ENCODE peak calls at places on chromosomes 5 and 9, in five cellular contexts. One of them, this sample, is unnamed.

GRCh38 chr9:92501671-92502393 is 19.5 kb upstream of the ASPN start:
- DNase-seq in mesendoderm: peak; percentile 58
- DNase-seq in mesenchymal stem cell: peak; percentile 27
- DNase-seq in neuronal stem cell: no peak
- DNase-seq in H9: no peak
- DNase-seq in this sample: peak; percentile 95

GRCh38 chr5:124157320-124157719 is 589.1 kb downstream of the ZNF608 start:
- DNase-seq in mesendoderm: no peak
- DNase-seq in mesenchymal stem cell: peak; percentile 34
- DNase-seq in neuronal stem cell: no peak
- DNase-seq in H9: no peak
- DNase-seq in this sample: no peak

GRCh38 chr5:132073231-132074013 is at the start of gene CSF2:
- DNase-seq in mesendoderm: no peak
- DNase-seq in mesenchymal stem cell: peak; percentile 6
- DNase-seq in neuronal stem cell: no peak
- DNase-seq in H9: no peak
- DNase-seq in this sample: no peak

GRCh38 chr9:123364241-123364824 is 8.3 kb downstream of the CRB2 start:
- DNase-seq in mesendoderm: no peak
- DNase-seq in mesenchymal stem cell: peak; percentile 87
- DNase-seq in neuronal stem cell: no peak
- DNase-seq in H9: no peak
- DNase-seq in this sample: no peak

GRCh38 chr5:112738180-112738560 is 485 bp downstream of the APC start:
- DNase-seq in mesendoderm: peak; percentile 57
- DNase-seq in mesenchymal stem cell: peak; percentile 46
- DNase-seq in neuronal stem cell: peak; percentile 18
- DNase-seq in H9: no peak
- DNase-seq in this sample: no peak

GRCh38 chr5:67195406-67196275 is 958 bp downstream of the CD180 start:
- DNase-seq in mesendoderm: no peak
- DNase-seq in mesenchymal stem cell: no peak
- DNase-seq in neuronal stem cell: no peak
- DNase-seq in H9: no peak
- DNase-seq in this sample: no peak

GRCh38 chr5:9348296-9348996 is 197.4 kb downstream of the SEMA5A start:
- DNase-seq in mesendoderm: peak; percentile 18
- DNase-seq in mesenchymal stem cell: peak; percentile 55
- DNase-seq in neuronal stem cell: no peak
- DNase-seq in H9: no peak
- DNase-seq in this sample: peak; percentile 88

GRCh38 chr5:171288066-171288465 is 21.0 kb upstream of the TLX3 start:
- DNase-seq in mesendoderm: no peak
- DNase-seq in mesenchymal stem cell: no peak
- DNase-seq in neuronal stem cell: no peak
- DNase-seq in H9: no peak
- DNase-seq in this sample: no peak

GRCh38 chr9:96508227-96508940 is 58.4 kb downstream of the HABP4 start:
- DNase-seq in mesendoderm: no peak
- DNase-seq in mesenchymal stem cell: no peak
- DNase-seq in neuronal stem cell: no peak
- DNase-seq in H9: no peak
- DNase-seq in this sample: no peak

GRCh38 chr9:7828344-7828743 is 28.8 kb upstream of the DMAC1 start:
- DNase-seq in mesendoderm: no peak
- DNase-seq in mesenchymal stem cell: no peak
- DNase-seq in neuronal stem cell: no peak
- DNase-seq in H9: no peak
- DNase-seq in this sample: no peak

GRCh38 chr5:32325067-32325466 is 12.3 kb upstream of the MTMR12 start:
- DNase-seq in mesendoderm: no peak
- DNase-seq in mesenchymal stem cell: no peak
- DNase-seq in neuronal stem cell: no peak
- DNase-seq in H9: no peak
- DNase-seq in this sample: peak; percentile 86

GRCh38 chr5:136036991-136037705 is 8.4 kb downstream of the TGFBI start:
- DNase-seq in mesendoderm: no peak
- DNase-seq in mesenchymal stem cell: peak; percentile 75
- DNase-seq in neuronal stem cell: no peak
- DNase-seq in H9: no peak
- DNase-seq in this sample: no peak

GRCh38 chr9:122875523-122875922 is 29.6 kb downstream of the RC3H2 start:
- DNase-seq in mesendoderm: no peak
- DNase-seq in mesenchymal stem cell: no peak
- DNase-seq in neuronal stem cell: no peak
- DNase-seq in H9: no peak
- DNase-seq in this sample: no peak

GRCh38 chr9:115597330-115597729 is 479.4 kb upstream of the TNC start:
- DNase-seq in mesendoderm: no peak
- DNase-seq in mesenchymal stem cell: no peak
- DNase-seq in neuronal stem cell: no peak
- DNase-seq in H9: no peak
- DNase-seq in this sample: no peak

GRCh38 chr9:128254855-128255759 is 20.7 kb downstream of the GOLGA2 start:
- DNase-seq in mesendoderm: peak; percentile 81
- DNase-seq in mesenchymal stem cell: peak; percentile 73
- DNase-seq in neuronal stem cell: peak; percentile 67
- DNase-seq in H9: peak; percentile 84
- DNase-seq in this sample: peak; percentile 48

GRCh38 chr9:131714161-131714646 is 25.7 kb downstream of the RAPGEF1 start:
- DNase-seq in mesendoderm: no peak
- DNase-seq in mesenchymal stem cell: peak; percentile 97
- DNase-seq in neuronal stem cell: no peak
- DNase-seq in H9: no peak
- DNase-seq in this sample: peak; percentile 86

GRCh38 chr5:81779935-81780266 is 29.0 kb upstream of the SSBP2 start:
- DNase-seq in mesendoderm: no peak
- DNase-seq in mesenchymal stem cell: no peak
- DNase-seq in neuronal stem cell: no peak
- DNase-seq in H9: no peak
- DNase-seq in this sample: no peak

GRCh38 chr5:157182143-157182757 is 1.6 kb downstream of the ITK start:
- DNase-seq in mesendoderm: no peak
- DNase-seq in mesenchymal stem cell: no peak
- DNase-seq in neuronal stem cell: no peak
- DNase-seq in H9: no peak
- DNase-seq in this sample: no peak

GRCh38 chr5:69265931-69266330 is 31.2 kb downstream of the CDK7 start:
- DNase-seq in mesendoderm: peak; percentile 87
- DNase-seq in mesenchymal stem cell: no peak
- DNase-seq in neuronal stem cell: peak; percentile 51
- DNase-seq in H9: peak; percentile 88
- DNase-seq in this sample: no peak

GRCh38 chr9:99398241-99398640 is 176.2 kb downstream of the SEC61B start:
- DNase-seq in mesendoderm: peak; percentile 44
- DNase-seq in mesenchymal stem cell: peak; percentile 24
- DNase-seq in neuronal stem cell: no peak
- DNase-seq in H9: no peak
- DNase-seq in this sample: peak; percentile 15

GRCh38 chr5:76337949-76338589 is 65.0 kb upstream of the IQGAP2 start:
- DNase-seq in mesendoderm: peak; percentile 99
- DNase-seq in mesenchymal stem cell: peak; percentile 68
- DNase-seq in neuronal stem cell: peak; percentile 37
- DNase-seq in H9: peak; percentile 90
- DNase-seq in this sample: peak; percentile 93

GRCh38 chr9:127629468-127630081 is 17.5 kb downstream of the STXBP1 start:
- DNase-seq in mesendoderm: peak; percentile 56
- DNase-seq in mesenchymal stem cell: peak; percentile 27
- DNase-seq in neuronal stem cell: no peak
- DNase-seq in H9: no peak
- DNase-seq in this sample: no peak

GRCh38 chr9:108882052-108882888 is 20.2 kb downstream of the ACTL7A start:
- DNase-seq in mesendoderm: no peak
- DNase-seq in mesenchymal stem cell: no peak
- DNase-seq in neuronal stem cell: no peak
- DNase-seq in H9: no peak
- DNase-seq in this sample: no peak

GRCh38 chr9:16870606-16871357 is at the start of gene BNC2:
- DNase-seq in mesendoderm: peak; percentile 89
- DNase-seq in mesenchymal stem cell: peak; percentile 73
- DNase-seq in neuronal stem cell: peak; percentile 73
- DNase-seq in H9: peak; percentile 68
- DNase-seq in this sample: peak; percentile 47

GRCh38 chr5:141641634-141642278 is 5.0 kb downstream of the RELL2 start:
- DNase-seq in mesendoderm: peak; percentile 82
- DNase-seq in mesenchymal stem cell: peak; percentile 64
- DNase-seq in neuronal stem cell: no peak
- DNase-seq in H9: no peak
- DNase-seq in this sample: no peak

GRCh38 chr5:43422143-43422542 is 10.0 kb upstream of the CCL28 start:
- DNase-seq in mesendoderm: peak; percentile 31
- DNase-seq in mesenchymal stem cell: peak; percentile 26
- DNase-seq in neuronal stem cell: no peak
- DNase-seq in H9: no peak
- DNase-seq in this sample: no peak

GRCh38 chr5:168177831-168178450 is 113.5 kb upstream of the WWC1 start:
- DNase-seq in mesendoderm: peak; percentile 93
- DNase-seq in mesenchymal stem cell: no peak
- DNase-seq in neuronal stem cell: no peak
- DNase-seq in H9: peak; percentile 49
- DNase-seq in this sample: no peak

GRCh38 chr5:80711938-80712337 is 57.2 kb upstream of the DHFR start:
- DNase-seq in mesendoderm: peak; percentile 81
- DNase-seq in mesenchymal stem cell: peak; percentile 44
- DNase-seq in neuronal stem cell: peak; percentile 11
- DNase-seq in H9: peak; percentile 67
- DNase-seq in this sample: peak; percentile 65

DNA sequence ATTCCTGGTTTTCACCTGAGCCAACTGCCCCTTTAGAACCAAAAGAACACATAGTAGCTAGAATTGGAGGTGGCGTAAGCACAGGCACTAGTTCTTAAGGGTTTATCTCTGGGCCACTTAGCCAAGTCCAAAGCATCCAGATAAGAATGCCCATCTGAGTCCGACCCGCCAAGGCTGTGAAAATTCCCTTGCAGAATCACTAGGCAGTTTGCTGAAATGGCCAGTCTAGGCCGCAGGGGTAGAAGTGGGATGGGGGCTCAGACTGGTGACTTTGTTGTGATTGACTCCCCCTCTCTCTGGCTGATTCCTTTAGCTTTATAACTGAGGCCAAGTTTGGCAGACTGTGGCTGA is 2.6 kb upstream of the STC2 start:
- DNase-seq in mesendoderm: no peak
- DNase-seq in mesenchymal stem cell: no peak
- DNase-seq in neuronal stem cell: no peak
- DNase-seq in H9: no peak
- DNase-seq in this sample: no peak
- H3K18ac ChIP-seq in mesendoderm: no peak overlapping the region
- H3K18ac ChIP-seq in mesenchymal stem cell: no peak overlapping the region
- H3K18ac ChIP-seq in neuronal stem cell: no peak overlapping the region
- H3K18ac ChIP-seq in H9: no peak overlapping the region
- H3K18ac ChIP-seq in this sample: no peak overlapping the region

DNA sequence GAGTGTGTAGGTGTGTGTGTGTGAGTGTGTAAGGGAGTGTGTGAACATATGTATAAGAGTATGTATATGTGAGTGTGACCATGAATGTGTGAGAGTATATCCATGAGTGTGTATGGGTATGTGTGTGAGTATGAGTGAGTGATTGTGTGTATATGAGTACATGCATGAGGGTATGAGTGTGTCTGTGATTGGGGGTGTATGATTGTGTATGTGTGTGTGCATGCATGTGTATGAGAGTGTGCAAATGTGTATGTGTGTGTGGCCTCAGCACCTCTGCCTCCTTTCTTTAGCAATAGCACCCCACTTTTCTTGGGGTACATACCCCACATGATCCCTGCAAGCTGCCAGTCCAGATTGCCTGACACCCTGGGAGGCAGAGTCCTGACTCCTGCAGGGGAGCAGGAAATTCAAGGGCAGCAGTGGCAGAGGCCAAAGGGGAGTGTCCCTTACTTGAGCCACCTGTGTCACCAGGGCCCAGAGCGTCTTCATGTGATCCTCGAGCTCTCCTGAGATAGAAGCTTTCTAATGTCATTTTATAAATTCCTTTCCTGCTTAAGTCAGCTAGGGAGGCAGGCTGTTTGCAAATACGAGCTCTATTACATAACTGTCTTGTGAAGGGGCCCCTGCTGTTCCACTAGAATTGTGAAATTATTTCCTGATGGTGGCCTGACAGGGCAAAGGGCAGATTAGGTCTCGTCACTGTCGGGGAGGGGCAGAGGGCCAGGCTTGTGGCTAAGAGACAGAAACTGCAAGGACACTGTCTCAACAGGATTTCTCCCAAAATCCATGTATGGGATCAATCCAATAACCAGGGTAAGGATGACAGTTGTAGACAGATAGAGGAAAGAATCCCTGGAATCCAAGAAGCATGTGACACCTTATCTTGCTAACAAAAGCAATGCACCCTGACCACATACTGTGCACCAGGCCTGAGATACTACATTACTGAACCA is 389.1 kb downstream of the GADD45G start:
- DNase-seq in mesendoderm: peak; percentile 84
- DNase-seq in mesenchymal stem cell: peak; percentile 52
- DNase-seq in neuronal stem cell: no peak
- DNase-seq in H9: no peak
- DNase-seq in this sample: peak; percentile 89
- H3K27ac ChIP-seq in mesendoderm: no peak overlapping the region
- H3K27ac ChIP-seq in mesenchymal stem cell: no peak overlapping the region
- H3K27ac ChIP-seq in neuronal stem cell: no peak overlapping the region
- H3K27ac ChIP-seq in H9: no peak overlapping the region
- H3K27ac ChIP-seq in this sample: peak overlapping the region; percentile 29

GRCh38 chr5:34632805-34633414 is 23.2 kb upstream of the RAI14 start:
- DNase-seq in mesendoderm: no peak
- DNase-seq in mesenchymal stem cell: no peak
- DNase-seq in neuronal stem cell: no peak
- DNase-seq in H9: no peak
- DNase-seq in this sample: no peak
- H3K18ac ChIP-seq in mesendoderm: no peak overlapping the region
- H3K18ac ChIP-seq in mesenchymal stem cell: no peak overlapping the region
- H3K18ac ChIP-seq in neuronal stem cell: no peak overlapping the region
- H3K18ac ChIP-seq in H9: no peak overlapping the region
- H3K18ac ChIP-seq in this sample: no peak overlapping the region

GRCh38 chr5:38731461-38731860 is 114.4 kb upstream of the OSMR start:
- DNase-seq in mesendoderm: no peak
- DNase-seq in mesenchymal stem cell: no peak
- DNase-seq in neuronal stem cell: no peak
- DNase-seq in H9: no peak
- DNase-seq in this sample: no peak
- H3K27ac ChIP-seq in mesendoderm: no peak overlapping the region
- H3K27ac ChIP-seq in mesenchymal stem cell: no peak overlapping the region
- H3K27ac ChIP-seq in neuronal stem cell: no peak overlapping the region
- H3K27ac ChIP-seq in H9: no peak overlapping the region
- H3K27ac ChIP-seq in this sample: no peak overlapping the region

DNA sequence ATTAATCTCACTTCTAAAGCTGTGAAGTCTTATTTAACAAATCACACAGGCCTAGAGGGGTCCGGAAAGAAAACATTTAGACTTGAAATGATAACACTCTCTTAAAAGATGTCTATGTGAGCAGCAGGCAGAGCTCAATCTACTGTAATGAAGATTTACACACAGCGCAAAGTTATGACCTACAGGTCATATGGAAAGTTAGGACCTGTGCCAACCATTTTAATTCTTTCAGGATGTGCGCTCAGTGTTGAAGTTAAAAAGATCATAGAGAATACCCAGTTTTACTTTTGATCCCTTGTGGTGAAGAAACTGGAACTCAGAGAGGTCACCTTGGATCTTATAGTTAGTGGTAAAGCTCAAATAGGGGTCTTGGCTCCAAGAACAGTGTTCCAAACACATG is 3.1 kb upstream of the CREBRF start:
- DNase-seq in mesendoderm: no peak
- DNase-seq in mesenchymal stem cell: no peak
- DNase-seq in neuronal stem cell: no peak
- DNase-seq in H9: no peak
- DNase-seq in this sample: no peak
- H3K18ac ChIP-seq in mesendoderm: no peak overlapping the region
- H3K18ac ChIP-seq in mesenchymal stem cell: no peak overlapping the region
- H3K18ac ChIP-seq in neuronal stem cell: no peak overlapping the region
- H3K18ac ChIP-seq in H9: no peak overlapping the region
- H3K18ac ChIP-seq in this sample: no peak overlapping the region

GRCh38 chr9:94794768-94795167 is 68.3 kb downstream of the AOPEP start:
- DNase-seq in mesendoderm: no peak
- DNase-seq in mesenchymal stem cell: no peak
- DNase-seq in neuronal stem cell: no peak
- DNase-seq in H9: no peak
- DNase-seq in this sample: no peak
- H3K27ac ChIP-seq in mesendoderm: no peak overlapping the region
- H3K27ac ChIP-seq in mesenchymal stem cell: no peak overlapping the region
- H3K27ac ChIP-seq in neuronal stem cell: no peak overlapping the region
- H3K27ac ChIP-seq in H9: no peak overlapping the region
- H3K27ac ChIP-seq in this sample: no peak overlapping the region

This sample was measured in trophoblast cell.